ENCODE peak calls at places on chromosomes 16 and 17, in eight cellular contexts. C, O, J, U, F, A, Y and R are unnamed samples.

GRCh38 chr16:26005336-26005735 is 313.6 kb downstream of the HS3ST4 start:
- DNase-seq in C (no peak), O (no peak), J (no peak), U (no peak), F (no peak), A (no peak), Y (no peak), R (no peak)

GRCh38 chr16:13429411-13429810 is 490.5 kb upstream of the ERCC4 start:
- DNase-seq in C (no peak), O (no peak), J (no peak), U (no peak), F (no peak), A (no peak), Y (peak), R (no peak)

GRCh38 chr17:69117855-69118758 is 23.6 kb downstream of the ABCA6 start:
- DNase-seq in C (no peak), O (no peak), J (no peak), U (no peak), F (no peak), A (no peak), Y (no peak), R (no peak)

GRCh38 chr17:30207655-30208054 is 27.8 kb downstream of the SLC6A4 start:
- DNase-seq in C (no peak), O (no peak), J (no peak), U (no peak), F (no peak), A (no peak), Y (no peak), R (no peak)

GRCh38 chr16:46426336-46426735 is 194.8 kb downstream of the SHCBP1 start:
- DNase-seq in C (no peak), O (no peak), J (no peak), U (no peak), F (no peak), A (no peak), Y (no peak), R (no peak)

GRCh38 chr17:29588561-29589411 is 662 bp downstream of the GIT1 start:
- DNase-seq in C (no peak), O (peak), J (no peak), U (peak), F (peak), A (peak), Y (peak), R (peak)

GRCh38 chr17:65058615-65059014 is 2.1 kb upstream of the GNA13 start:
- DNase-seq in C (no peak), O (no peak), J (no peak), U (no peak), F (no peak), A (no peak), Y (no peak), R (no peak)

GRCh38 chr16:29784901-29785500 is 5.5 kb upstream of the KIF22 start:
- DNase-seq in C (peak), O (peak), J (peak), U (peak), F (peak), A (peak), Y (peak), R (no peak)

GRCh38 chr16:2744711-2745110 is 7.7 kb upstream of the SRRM2 start:
- DNase-seq in C (no peak), O (no peak), J (no peak), U (no peak), F (no peak), A (no peak), Y (no peak), R (no peak)